ENCODE peak calls at places on chromosomes 5 and 9, in four cellular contexts. One of them, this sample, is unnamed.

GRCh38 chr9:26260238-26260637 is 582.0 kb upstream of the TUSC1 start:
- DNase-seq in stimulated activated CD4-positive, alpha-beta T cell treated with anti-CD3 and anti-CD28 coated beads, Interleukin-12 subunit alpha, Interleukin-12 subunit beta, amount 100 ng/mL, for 24 hours: no peak
- DNase-seq in NCI-H1092 treated with DMSO at 0.1 percent for 48 hours: no peak
- DNase-seq in thoracic aorta: no peak
- DNase-seq in this sample: no peak

GRCh38 chr9:115328228-115328627 is 210.3 kb upstream of the TNC start:
- DNase-seq in stimulated activated CD4-positive, alpha-beta T cell treated with anti-CD3 and anti-CD28 coated beads, Interleukin-12 subunit alpha, Interleukin-12 subunit beta, amount 100 ng/mL, for 24 hours: no peak
- DNase-seq in NCI-H1092 treated with DMSO at 0.1 percent for 48 hours: no peak
- DNase-seq in thoracic aorta: peak
- DNase-seq in this sample: no peak

GRCh38 chr5:31372124-31372523 is 159.8 kb downstream of the DROSHA start:
- DNase-seq in stimulated activated CD4-positive, alpha-beta T cell treated with anti-CD3 and anti-CD28 coated beads, Interleukin-12 subunit alpha, Interleukin-12 subunit beta, amount 100 ng/mL, for 24 hours: no peak
- DNase-seq in NCI-H1092 treated with DMSO at 0.1 percent for 48 hours: no peak
- DNase-seq in thoracic aorta: no peak
- DNase-seq in this sample: no peak

GRCh38 chr5:93510626-93511420 is 70.2 kb downstream of the NR2F1-AS1 start:
- DNase-seq in stimulated activated CD4-positive, alpha-beta T cell treated with anti-CD3 and anti-CD28 coated beads, Interleukin-12 subunit alpha, Interleukin-12 subunit beta, amount 100 ng/mL, for 24 hours: no peak
- DNase-seq in NCI-H1092 treated with DMSO at 0.1 percent for 48 hours: no peak
- DNase-seq in thoracic aorta: no peak
- DNase-seq in this sample: no peak

GRCh38 chr9:133707065-133707760 is 30.9 kb downstream of the SARDH start:
- DNase-seq in stimulated activated CD4-positive, alpha-beta T cell treated with anti-CD3 and anti-CD28 coated beads, Interleukin-12 subunit alpha, Interleukin-12 subunit beta, amount 100 ng/mL, for 24 hours: no peak
- DNase-seq in NCI-H1092 treated with DMSO at 0.1 percent for 48 hours: no peak
- DNase-seq in thoracic aorta: no peak
- DNase-seq in this sample: peak

GRCh38 chr5:173454764-173455598 is 126.8 kb upstream of the STC2 start:
- DNase-seq in stimulated activated CD4-positive, alpha-beta T cell treated with anti-CD3 and anti-CD28 coated beads, Interleukin-12 subunit alpha, Interleukin-12 subunit beta, amount 100 ng/mL, for 24 hours: no peak
- DNase-seq in NCI-H1092 treated with DMSO at 0.1 percent for 48 hours: no peak
- DNase-seq in thoracic aorta: no peak
- DNase-seq in this sample: no peak

GRCh38 chr9:128201441-128202369 is 1.5 kb upstream of the DNM1 start:
- DNase-seq in stimulated activated CD4-positive, alpha-beta T cell treated with anti-CD3 and anti-CD28 coated beads, Interleukin-12 subunit alpha, Interleukin-12 subunit beta, amount 100 ng/mL, for 24 hours: no peak
- DNase-seq in NCI-H1092 treated with DMSO at 0.1 percent for 48 hours: no peak
- DNase-seq in thoracic aorta: no peak
- DNase-seq in this sample: no peak

GRCh38 chr5:173290477-173291131 is 37.6 kb downstream of the STC2 start:
- DNase-seq in stimulated activated CD4-positive, alpha-beta T cell treated with anti-CD3 and anti-CD28 coated beads, Interleukin-12 subunit alpha, Interleukin-12 subunit beta, amount 100 ng/mL, for 24 hours: no peak
- DNase-seq in NCI-H1092 treated with DMSO at 0.1 percent for 48 hours: no peak
- DNase-seq in thoracic aorta: no peak
- DNase-seq in this sample: no peak

GRCh38 chr5:19855031-19855430 is 133.0 kb downstream of the CDH18 start:
- DNase-seq in stimulated activated CD4-positive, alpha-beta T cell treated with anti-CD3 and anti-CD28 coated beads, Interleukin-12 subunit alpha, Interleukin-12 subunit beta, amount 100 ng/mL, for 24 hours: no peak
- DNase-seq in NCI-H1092 treated with DMSO at 0.1 percent for 48 hours: peak
- DNase-seq in thoracic aorta: no peak
- DNase-seq in this sample: no peak

This sample was measured in chondrocyte.